ENCODE peak calls at places on chromosomes 5 and 9, in nine cellular contexts. One of them, this sample, is unnamed.

GRCh38 chr9:91415290-91415689 is 8.3 kb downstream of the NFIL3 start:
- DNase-seq in fibroblast of lung: no peak
- DNase-seq in foreskin fibroblast: no peak
- DNase-seq in HEK293T: no peak
- DNase-seq in NCI-H1092 treated with DMSO at 0.1 percent for 48 hours: no peak
- DNase-seq in putamen: no peak
- DNase-seq in activated T-cell treated with anti-CD3 and anti-CD28 coated beads for 1 hour: no peak
- DNase-seq in A172: no peak
- DNase-seq in GM13976: peak
- DNase-seq in this sample: no peak

GRCh38 chr9:124163988-124164350 is 93.8 kb upstream of the NEK6 start:
- DNase-seq in fibroblast of lung: no peak
- DNase-seq in foreskin fibroblast: no peak
- DNase-seq in HEK293T: no peak
- DNase-seq in NCI-H1092 treated with DMSO at 0.1 percent for 48 hours: no peak
- DNase-seq in putamen: no peak
- DNase-seq in activated T-cell treated with anti-CD3 and anti-CD28 coated beads for 1 hour: no peak
- DNase-seq in A172: no peak
- DNase-seq in GM13976: no peak
- DNase-seq in this sample: no peak

GRCh38 chr9:126722252-126722921 is 82.5 kb upstream of the ZBTB43 start:
- DNase-seq in fibroblast of lung: peak
- DNase-seq in foreskin fibroblast: peak
- DNase-seq in HEK293T: peak
- DNase-seq in NCI-H1092 treated with DMSO at 0.1 percent for 48 hours: no peak
- DNase-seq in putamen: peak
- DNase-seq in activated T-cell treated with anti-CD3 and anti-CD28 coated beads for 1 hour: peak
- DNase-seq in A172: peak
- DNase-seq in GM13976: peak
- DNase-seq in this sample: peak

GRCh38 chr9:23829580-23830458 is 3.8 kb upstream of the ELAVL2 start:
- DNase-seq in fibroblast of lung: no peak
- DNase-seq in foreskin fibroblast: peak
- DNase-seq in HEK293T: no peak
- DNase-seq in NCI-H1092 treated with DMSO at 0.1 percent for 48 hours: no peak
- DNase-seq in putamen: no peak
- DNase-seq in activated T-cell treated with anti-CD3 and anti-CD28 coated beads for 1 hour: no peak
- DNase-seq in A172: peak
- DNase-seq in GM13976: no peak
- DNase-seq in this sample: no peak

GRCh38 chr5:14326035-14326909 is 183.1 kb downstream of the TRIO start:
- DNase-seq in fibroblast of lung: no peak
- DNase-seq in foreskin fibroblast: no peak
- DNase-seq in HEK293T: peak
- DNase-seq in NCI-H1092 treated with DMSO at 0.1 percent for 48 hours: no peak
- DNase-seq in putamen: no peak
- DNase-seq in activated T-cell treated with anti-CD3 and anti-CD28 coated beads for 1 hour: no peak
- DNase-seq in A172: no peak
- DNase-seq in GM13976: no peak
- DNase-seq in this sample: no peak

GRCh38 chr5:91123896-91124295 is 259.2 kb downstream of the ARRDC3 start:
- DNase-seq in fibroblast of lung: peak
- DNase-seq in foreskin fibroblast: no peak
- DNase-seq in HEK293T: no peak
- DNase-seq in NCI-H1092 treated with DMSO at 0.1 percent for 48 hours: no peak
- DNase-seq in putamen: no peak
- DNase-seq in activated T-cell treated with anti-CD3 and anti-CD28 coated beads for 1 hour: no peak
- DNase-seq in A172: no peak
- DNase-seq in GM13976: no peak
- DNase-seq in this sample: no peak

GRCh38 chr5:156329197-156329611 is 2.2 kb downstream of the SGCD start:
- DNase-seq in fibroblast of lung: no peak
- DNase-seq in foreskin fibroblast: peak
- DNase-seq in HEK293T: no peak
- DNase-seq in NCI-H1092 treated with DMSO at 0.1 percent for 48 hours: no peak
- DNase-seq in putamen: no peak
- DNase-seq in activated T-cell treated with anti-CD3 and anti-CD28 coated beads for 1 hour: no peak
- DNase-seq in A172: no peak
- DNase-seq in GM13976: no peak
- DNase-seq in this sample: no peak

GRCh38 chr9:37953775-37954437 is 50.0 kb upstream of the SLC25A51 start:
- DNase-seq in fibroblast of lung: peak
- DNase-seq in foreskin fibroblast: peak
- DNase-seq in HEK293T: no peak
- DNase-seq in NCI-H1092 treated with DMSO at 0.1 percent for 48 hours: no peak
- DNase-seq in putamen: no peak
- DNase-seq in activated T-cell treated with anti-CD3 and anti-CD28 coated beads for 1 hour: no peak
- DNase-seq in A172: peak
- DNase-seq in GM13976: peak
- DNase-seq in this sample: peak

GRCh38 chr9:4092793-4093709 is 206.8 kb downstream of the GLIS3 start:
- DNase-seq in fibroblast of lung: no peak
- DNase-seq in foreskin fibroblast: no peak
- DNase-seq in HEK293T: no peak
- DNase-seq in NCI-H1092 treated with DMSO at 0.1 percent for 48 hours: no peak
- DNase-seq in putamen: no peak
- DNase-seq in activated T-cell treated with anti-CD3 and anti-CD28 coated beads for 1 hour: no peak
- DNase-seq in A172: no peak
- DNase-seq in GM13976: no peak
- DNase-seq in this sample: no peak

GRCh38 chr5:137075163-137075970 is 423.8 kb downstream of the SPOCK1 start:
- DNase-seq in fibroblast of lung: peak
- DNase-seq in foreskin fibroblast: peak
- DNase-seq in HEK293T: peak
- DNase-seq in NCI-H1092 treated with DMSO at 0.1 percent for 48 hours: peak
- DNase-seq in putamen: no peak
- DNase-seq in activated T-cell treated with anti-CD3 and anti-CD28 coated beads for 1 hour: no peak
- DNase-seq in A172: peak
- DNase-seq in GM13976: peak
- DNase-seq in this sample: peak